ENCODE peak calls at places on chromosomes 16 and 17, in four cellular contexts. G is colonic mucosa, N is heart left ventricle, S is suprapubic skin. Y is an unnamed sample.

GRCh38 chr17:11720816-11721215 is 122.5 kb downstream of the DNAH9 start:
- DNase-seq in G (no peak), N (no peak), S (no peak), Y (no peak)

GRCh38 chr16:66510711-66511614 is 39.0 kb downstream of the TK2 start:
- DNase-seq in N (peak; percentile 61), S (no peak), G (no peak), Y (no peak)

GRCh38 chr17:62626719-62627218 is 701 bp upstream of the MRC2 start:
- DNase-seq in G (peak; percentile 32), S (no peak), N (peak; percentile 77), Y (no peak)

GRCh38 chr17:78325076-78325712 is 34.7 kb downstream of the SOCS3 start:
- DNase-seq in N (peak; percentile 78), G (no peak), S (no peak), Y (no peak)

GRCh38 chr17:17494499-17495447 is 1.4 kb downstream of the RASD1 start:
- DNase-seq in S (peak; percentile 86), N (peak; percentile 71), G (peak; percentile 40), Y (peak; percentile 32)

GRCh38 chr17:21194210-21194609 is 19.8 kb downstream of the TMEM11 start:
- DNase-seq in N (no peak), S (no peak), G (no peak), Y (peak; percentile 16)

GRCh38 chr17:49496183-49496865 is 1.2 kb downstream of the NGFR start:
- DNase-seq in S (peak; percentile 87), N (peak; percentile 85), G (peak; percentile 76), Y (peak; percentile 42)

GRCh38 chr16:11603331-11603750 is 16.6 kb upstream of the LITAF start:
- DNase-seq in G (no peak), N (peak; percentile 53), S (no peak), Y (no peak)

GRCh38 chr16:17983114-17983513 is 353.4 kb downstream of the NPIPA8 start:
- DNase-seq in N (no peak), S (no peak), G (no peak), Y (no peak)

GRCh38 chr17:30519166-30519565 is 42.0 kb downstream of the GOSR1 start:
- DNase-seq in G (no peak), S (no peak), N (no peak), Y (no peak)

GRCh38 chr17:73508057-73508930 is 136.0 kb downstream of the SDK2 start:
- DNase-seq in N (no peak), G (no peak), S (no peak), Y (no peak)

GRCh38 chr17:83186226-83186625 is 106.8 kb downstream of the METRNL start:
- DNase-seq in N (no peak), G (peak; percentile 17), S (no peak), Y (no peak)

GRCh38 chr17:36072431-36073121 is 8.5 kb downstream of the CCL18 start:
- DNase-seq in S (no peak), G (peak; percentile 84), N (peak; percentile 44), Y (peak; percentile 78)

GRCh38 chr17:45022655-45023339 is 28.6 kb downstream of the DCAKD start:
- DNase-seq in S (no peak), G (no peak), N (no peak), Y (no peak)

GRCh38 chr17:55743103-55743679 is 7.7 kb upstream of the PCTP start:
- DNase-seq in N (peak; percentile 21), G (peak; percentile 67), S (no peak), Y (peak; percentile 50)

GRCh38 chr17:14559220-14559619 is 258.3 kb downstream of the HS3ST3B1 start:
- DNase-seq in N (no peak), S (no peak), G (no peak), Y (no peak)

GRCh38 chr16:450385-450784 is 24.9 kb downstream of the RAB11FIP3 start:
- DNase-seq in S (no peak), G (no peak), N (no peak), Y (no peak)

GRCh38 chr17:82883461-82884031 is 43.7 kb upstream of the ZNF750 start:
- DNase-seq in S (no peak), G (no peak), N (peak; percentile 27), Y (no peak)

GRCh38 chr17:35731932-35732805 is 730 bp downstream of the RASL10B start:
- DNase-seq in S (no peak), N (no peak), G (no peak), Y (no peak)

GRCh38 chr16:7629571-7629970 is 296.9 kb downstream of the RBFOX1 start:
- DNase-seq in N (no peak), S (no peak), G (no peak), Y (no peak)

GRCh38 chr17:72950236-72950931 is 142.1 kb downstream of the SLC39A11 start:
- DNase-seq in N (no peak), G (no peak), S (no peak), Y (no peak)

GRCh38 chr16:84084570-84085270 is 32.0 kb downstream of the MBTPS1 start:
- DNase-seq in G (peak; percentile 74), N (peak; percentile 71), S (no peak), Y (peak; percentile 74)

GRCh38 chr17:55157165-55157564 is 107.6 kb upstream of the HLF start:
- DNase-seq in N (no peak), S (no peak), G (no peak), Y (no peak)

GRCh38 chr17:34797724-34798123 is 163.5 kb downstream of the CCT6B start:
- DNase-seq in N (peak; percentile 38), G (no peak), S (no peak), Y (peak; percentile 1)

GRCh38 chr16:58428621-58429557 is 36.6 kb downstream of the GINS3 start:
- DNase-seq in N (no peak), S (no peak), G (no peak), Y (no peak)

GRCh38 chr16:56367764-56368163 is 57.6 kb downstream of the AMFR start:
- DNase-seq in N (no peak), S (no peak), G (no peak), Y (no peak)

GRCh38 chr16:58859958-58860669 is 126.0 kb upstream of the GOT2 start:
- DNase-seq in N (no peak), G (no peak), S (no peak), Y (no peak)

GRCh38 chr16:20072524-20073202 is 1.0 kb downstream of the GPR139 start:
- DNase-seq in G (no peak), N (no peak), S (no peak), Y (no peak)

GRCh38 chr17:44546711-44547606 is 10.3 kb upstream of the FZD2 start:
- DNase-seq in S (no peak), N (no peak), G (no peak), Y (no peak)

GRCh38 chr16:26816885-26817571 is 249.7 kb upstream of the C16orf82 start:
- DNase-seq in S (no peak), N (no peak), G (no peak), Y (no peak)

GRCh38 chr17:66348605-66349165 is 46.3 kb downstream of the PRKCA start:
- DNase-seq in N (peak; percentile 37), S (no peak), G (peak; percentile 79), Y (peak; percentile 89)

GRCh38 chr16:85015481-85016177 is 4.3 kb upstream of the ZDHHC7 start:
- DNase-seq in G (no peak), S (no peak), N (no peak), Y (no peak)

GRCh38 chr17:57577751-57578607 is 167.1 kb downstream of the CCDC182 start:
- DNase-seq in S (no peak), G (peak; percentile 30), N (peak; percentile 53), Y (no peak)

GRCh38 chr17:79720705-79721295 is 9.9 kb upstream of the ENPP7 start:
- DNase-seq in G (no peak), S (no peak), N (no peak), Y (peak; percentile 68)

GRCh38 chr16:27149986-27150385 is 53.3 kb upstream of the KDM8 start:
- DNase-seq in N (no peak), G (no peak), S (no peak), Y (no peak)

GRCh38 chr16:73172621-73173312 is 124.8 kb upstream of the ZFHX3 start:
- DNase-seq in G (peak; percentile 88), N (peak; percentile 82), S (no peak), Y (peak; percentile 64)

GRCh38 chr17:29210879-29211278 is 30.7 kb upstream of the MYO18A start:
- DNase-seq in S (no peak), N (no peak), G (no peak), Y (no peak)

GRCh38 chr17:30237296-30238002 is 2.0 kb upstream of the SLC6A4 start:
- DNase-seq in S (no peak), N (no peak), G (no peak), Y (no peak)

GRCh38 chr17:19724501-19725420 is 8.4 kb upstream of the SLC47A2 start:
- DNase-seq in N (peak; percentile 78), G (peak; percentile 76), S (peak; percentile 89), Y (peak; percentile 61)
- H3K4me1 ChIP-seq in N (peaks cover 22% of the 10 kb centered on the region), G (peaks cover 17% of the 10 kb centered on the region), S (peaks cover 79% of the 10 kb centered on the region), Y (peaks cover 13% of the 10 kb centered on the region)

DNA sequence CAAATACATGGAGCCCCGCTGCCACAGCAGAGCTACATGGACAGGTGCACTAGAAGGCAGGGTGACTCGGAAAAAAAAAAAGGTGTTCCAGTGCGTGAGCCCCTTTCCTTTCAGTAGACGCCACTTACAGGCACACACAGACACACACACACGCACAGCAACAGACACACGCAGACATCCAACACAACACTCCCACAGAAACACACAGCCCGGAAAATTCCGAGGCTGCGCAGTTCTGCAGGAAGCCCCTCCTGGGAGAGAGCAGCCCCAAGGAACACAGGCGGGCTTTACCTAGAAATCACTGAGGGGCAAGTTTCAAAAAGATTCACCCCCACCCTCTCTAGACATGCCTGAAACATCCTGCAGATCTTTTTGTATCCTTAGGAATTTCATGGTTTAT is 136.0 kb upstream of the WSB1 start:
- DNase-seq in S (no peak), N (no peak), G (no peak), Y (no peak)
- H3K9me3 ChIP-seq in S (no peaks in the 10 kb centered on the region), N (no peaks in the 10 kb centered on the region), G (no peaks in the 10 kb centered on the region), Y (no peaks in the 10 kb centered on the region)

DNA sequence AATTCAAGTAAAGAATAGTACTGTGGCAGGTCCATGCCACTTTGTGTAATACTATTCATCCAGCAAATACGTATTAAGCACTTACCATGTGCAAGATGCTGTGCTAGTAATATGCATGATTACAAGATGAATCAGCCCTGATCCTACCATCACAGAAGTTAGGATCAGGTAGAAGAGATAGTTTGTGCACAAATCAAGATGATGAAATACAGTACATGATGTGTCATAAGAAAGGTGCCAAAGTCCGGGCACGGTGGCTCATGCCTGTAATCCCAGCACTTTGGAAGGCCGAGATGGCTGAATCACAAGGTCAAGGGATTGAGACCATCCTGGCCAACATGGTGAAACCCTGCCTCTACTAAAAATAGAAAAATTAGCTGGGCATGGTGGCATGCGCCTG is 10.9 kb downstream of the COG4 start:
- DNase-seq in G (no peak), N (no peak), S (peak; percentile 38), Y (peak; percentile 56)
- H3K27ac ChIP-seq in G (no peak overlapping the region), N (no peak overlapping the region), S (no peak overlapping the region), Y (no peak overlapping the region)

GRCh38 chr16:69310479-69311114 is 553 bp upstream of the VPS4A start:
- DNase-seq in N (no peak), S (no peak), G (no peak), Y (no peak)

GRCh38 chr16:69311115-69311532 is at the start of gene VPS4A:
- DNase-seq in N (peak; percentile 97), G (peak; percentile 97), S (peak; percentile 98), Y (peak; percentile 97)

GRCh38 chr16:69313469-69313868 is 2.3 kb downstream of the VPS4A start:
- DNase-seq in G (no peak), N (no peak), S (no peak), Y (no peak)

GRCh38 chr16:69309316-69309715 is 1.8 kb upstream of the VPS4A start:
- DNase-seq in S (no peak), G (no peak), N (no peak), Y (no peak)

GRCh38 chr16:69311533-69312388 is 611 bp downstream of the VPS4A start:
- DNase-seq in G (peak; percentile 53), S (no peak), N (no peak), Y (peak; percentile 44)
- H3K4me1 ChIP-seq in G (peaks cover 5% of the 10 kb centered on the region), S (peaks cover 17% of the 10 kb centered on the region), N (peaks cover 27% of the 10 kb centered on the region), Y (no peaks in the 10 kb centered on the region)